ENCODE peak calls at places on chromosomes 5 and 9, in five cellular contexts. C, T, Q, B and U are unnamed samples.
A peak's percentile ranks its signal among the peaks of the same experiment; 100 is the strongest.

GRCh38 chr9:91844656-91845291 is 105.3 kb downstream of the ROR2 start:
- DNase-seq in C (no peak), T (no peak), Q (no peak), B (no peak), U (no peak)

GRCh38 chr9:81207651-81208050 is 481.7 kb downstream of the TLE1 start:
- DNase-seq in C (no peak), T (no peak), Q (no peak), B (no peak), U (no peak)

GRCh38 chr9:34139477-34140146 is 13.1 kb upstream of the DCAF12 start:
- DNase-seq in C (peak; percentile 34), T (peak; percentile 45), Q (peak; percentile 59), B (peak; percentile 90), U (peak; percentile 92)

GRCh38 chr5:85929713-85930112 is 688.0 kb upstream of the COX7C start:
- DNase-seq in C (no peak), T (no peak), Q (no peak), B (no peak), U (no peak)

GRCh38 chr9:131228988-131229387 is 47.3 kb downstream of the FAM78A start:
- DNase-seq in C (no peak), T (no peak), Q (no peak), B (no peak), U (peak; percentile 82)

GRCh38 chr9:91346644-91347043 is 15.1 kb downstream of the AUH start:
- DNase-seq in C (no peak), T (no peak), Q (no peak), B (peak; percentile 19), U (peak; percentile 9)

GRCh38 chr5:56845277-56845676 is 29.9 kb downstream of the MAP3K1 start:
- DNase-seq in C (no peak), T (no peak), Q (no peak), B (no peak), U (no peak)

GRCh38 chr5:58279259-58279658 is 180.6 kb downstream of the PLK2 start:
- DNase-seq in C (no peak), T (no peak), Q (no peak), B (no peak), U (no peak)

GRCh38 chr5:173627860-173628392 is 11.5 kb upstream of the BOD1 start:
- DNase-seq in C (no peak), T (no peak), Q (no peak), B (no peak), U (no peak)

GRCh38 chr9:125272697-125273096 is 11.1 kb downstream of the GAPVD1 start:
- DNase-seq in C (no peak), T (no peak), Q (no peak), B (peak; percentile 67), U (peak; percentile 83)

GRCh38 chr5:81601912-81602311 is 149.0 kb downstream of the SSBP2 start:
- DNase-seq in C (no peak), T (no peak), Q (no peak), B (no peak), U (no peak)

GRCh38 chr9:93962561-93963440 is 7.6 kb upstream of the BARX1 start:
- DNase-seq in C (peak; percentile 86), T (peak; percentile 74), Q (peak; percentile 95), B (peak; percentile 98), U (peak; percentile 84)

GRCh38 chr5:167389537-167389936 is 901.9 kb upstream of the WWC1 start:
- DNase-seq in C (no peak), T (no peak), Q (no peak), B (peak; percentile 0), U (no peak)

GRCh38 chr5:84642795-84643194 is 258.1 kb upstream of the EDIL3 start:
- DNase-seq in C (no peak), T (no peak), Q (no peak), B (peak; percentile 22), U (peak; percentile 13)

GRCh38 chr9:13491493-13492424 is 212.3 kb upstream of the MPDZ start:
- DNase-seq in C (no peak), T (no peak), Q (no peak), B (no peak), U (no peak)

GRCh38 chr9:128055222-128056040 is 11.7 kb downstream of the NAIF1 start:
- DNase-seq in C (no peak), T (no peak), Q (peak; percentile 48), B (peak; percentile 47), U (peak; percentile 67)

GRCh38 chr9:2727966-2728613 is 10.8 kb downstream of the KCNV2 start:
- DNase-seq in C (peak; percentile 59), T (peak; percentile 41), Q (peak; percentile 3), B (peak; percentile 80), U (peak; percentile 84)